ENCODE peak calls at places on chromosomes 3 and 15, in six cellular contexts. A is neural crest cell, Q is dorsolateral prefrontal cortex, Z is mesothelial cell of epicardium, M is GM20000, K is tibial artery. E is an unnamed sample.

GRCh38 chr3:184352149-184352785 is 9.1 kb downstream of the CLCN2 start:
- DNase-seq in A (no peak), Q (no peak), Z (no peak), M (no peak), K (no peak), E (no peak)

GRCh38 chr3:47016086-47016933 is 36.8 kb downstream of the NBEAL2 start:
- DNase-seq in A (no peak), Q (no peak), Z (no peak), M (no peak), K (no peak), E (no peak)

GRCh38 chr3:58661836-58662235 is 4.7 kb downstream of the FAM3D start:
- DNase-seq in A (no peak), Q (no peak), Z (no peak), M (no peak), K (no peak), E (no peak)

GRCh38 chr3:11380314-11380713 is 108.1 kb downstream of the ATG7 start:
- DNase-seq in A (no peak), Q (no peak), Z (no peak), M (no peak), K (no peak), E (no peak)

GRCh38 chr15:75809986-75810750 is 33.1 kb upstream of the UBE2Q2 start:
- DNase-seq in A (no peak), Q (no peak), Z (no peak), M (peak; percentile 34), K (no peak), E (peak; percentile 37)

GRCh38 chr3:71397046-71397445 is 186.5 kb downstream of the FOXP1 start:
- DNase-seq in A (peak; percentile 23), Q (no peak), Z (no peak), M (no peak), K (peak; percentile 36), E (peak; percentile 49)

GRCh38 chr15:40085225-40085624 is 23.5 kb downstream of the BMF start:
- DNase-seq in A (no peak), Q (no peak), Z (no peak), M (no peak), K (no peak), E (no peak)

GRCh38 chr3:52822363-52822762 is 8.1 kb downstream of the ITIH4 start:
- DNase-seq in A (no peak), Q (no peak), Z (no peak), M (no peak), K (no peak), E (no peak)

GRCh38 chr15:59332009-59332408 is 40.7 kb downstream of the MYO1E start:
- DNase-seq in A (no peak), Q (no peak), Z (no peak), M (no peak), K (no peak), E (no peak)

GRCh38 chr15:75694241-75695182 is 18.1 kb downstream of the CSPG4 start:
- DNase-seq in A (peak; percentile 27), Q (peak; percentile 57), Z (no peak), M (peak; percentile 25), K (peak; percentile 87), E (peak; percentile 49)

GRCh38 chr3:124298951-124299350 is 307.0 kb upstream of the ROPN1 start:
- DNase-seq in A (no peak), Q (no peak), Z (no peak), M (no peak), K (no peak), E (no peak)

GRCh38 chr3:40047406-40047805 is 238.0 kb downstream of the MYRIP start:
- DNase-seq in A (no peak), Q (no peak), Z (no peak), M (no peak), K (no peak), E (no peak)

GRCh38 chr3:22450785-22451400 is 699.9 kb upstream of the ZNF385D start:
- DNase-seq in A (no peak), Q (no peak), Z (no peak), M (no peak), K (no peak), E (no peak)

GRCh38 chr3:128486692-128487537 is 6.1 kb downstream of the GATA2 start:
- DNase-seq in A (no peak), Q (no peak), Z (no peak), M (no peak), K (no peak), E (no peak)

GRCh38 chr3:142604940-142605339 is 8.7 kb downstream of the PLS1 start:
- DNase-seq in A (no peak), Q (no peak), Z (no peak), M (no peak), K (no peak), E (no peak)

GRCh38 chr3:110579841-110580550 is 491.6 kb upstream of the NECTIN3 start:
- DNase-seq in A (no peak), Q (no peak), Z (no peak), M (no peak), K (no peak), E (no peak)

GRCh38 chr15:50764331-50765201 is 940 bp downstream of the SPPL2A start:
- DNase-seq in A (no peak), Q (no peak), Z (no peak), M (peak; percentile 76), K (no peak), E (peak; percentile 70)

GRCh38 chr15:84143753-84144314 is 91.7 kb upstream of the GOLGA6L4 start:
- DNase-seq in A (no peak), Q (no peak), Z (no peak), M (peak; percentile 6), K (no peak), E (no peak)

GRCh38 chr15:55535436-55535835 is 27.4 kb upstream of the DNAAF4 start:
- DNase-seq in A (no peak), Q (no peak), Z (no peak), M (no peak), K (no peak), E (no peak)

GRCh38 chr3:143314291-143315093 is 194.9 kb downstream of the CHST2 start:
- DNase-seq in A (no peak), Q (no peak), Z (no peak), M (no peak), K (no peak), E (no peak)

GRCh38 chr3:60414047-60414446 is 837.2 kb downstream of the FHIT start:
- DNase-seq in A (no peak), Q (no peak), Z (no peak), M (no peak), K (no peak), E (no peak)

GRCh38 chr3:143594217-143594616 is 254.1 kb downstream of the SLC9A9 start:
- DNase-seq in A (no peak), Q (no peak), Z (no peak), M (no peak), K (no peak), E (no peak)

GRCh38 chr15:59739557-59740186 is 50.6 kb upstream of the BNIP2 start:
- DNase-seq in A (no peak), Q (no peak), Z (no peak), M (no peak), K (no peak), E (no peak)

GRCh38 chr15:67820992-67821783 is 4.1 kb upstream of the SKOR1 start:
- DNase-seq in A (peak; percentile 67), Q (no peak), Z (peak; percentile 66), M (peak; percentile 81), K (peak; percentile 39), E (peak; percentile 61)

GRCh38 chr3:56915969-56916586 is 114.3 kb upstream of the ARHGEF3 start:
- DNase-seq in A (no peak), Q (no peak), Z (no peak), M (peak; percentile 49), K (peak; percentile 34), E (peak; percentile 90)

DNA sequence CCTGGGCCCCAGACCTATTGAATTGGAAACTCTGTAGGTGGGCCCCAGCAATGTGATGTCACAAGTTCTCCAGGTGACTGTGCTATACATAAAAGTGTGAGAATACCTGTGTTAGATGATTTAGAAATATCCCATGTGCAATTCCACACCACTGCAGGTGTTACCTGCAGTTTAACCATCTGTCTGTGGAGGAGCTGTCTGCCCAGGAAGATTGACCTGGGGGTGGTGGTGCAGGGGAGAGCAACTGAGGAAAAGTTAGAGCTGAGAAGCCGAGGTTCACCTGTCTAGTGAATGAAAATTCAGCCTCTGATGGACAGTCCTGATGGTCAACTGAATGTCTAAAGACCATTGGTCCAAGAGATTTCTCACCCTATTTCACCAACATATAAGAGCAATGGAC is 132.2 kb upstream of the SLC24A5 start:
- DNase-seq in A (no peak), Q (no peak), Z (no peak), M (no peak), K (no peak), E (no peak)
- TF ChIP-seq CTCF in A (no peak), Q (no peak), Z (no peak), M (no peak), K (no peak), E (no peak)

DNA sequence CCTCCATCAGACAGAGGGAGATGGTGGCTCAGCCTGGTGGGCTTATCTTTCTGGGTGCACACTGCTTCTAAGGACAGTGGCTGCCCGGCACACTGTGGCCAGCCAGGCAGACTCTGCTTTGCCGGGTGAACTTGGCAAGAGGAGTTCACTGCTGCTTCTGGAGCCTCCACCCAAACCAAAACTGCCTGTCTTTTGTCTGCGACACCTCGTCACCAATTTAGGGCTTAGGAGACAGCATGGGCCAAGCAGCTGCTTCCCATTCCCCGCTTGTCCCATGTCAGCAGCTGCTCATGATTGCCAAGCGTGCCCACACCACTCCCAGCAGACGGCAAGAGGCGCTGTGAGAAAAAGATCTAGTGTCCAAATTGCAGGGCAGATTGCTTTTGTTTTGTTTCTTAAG is 57.3 kb downstream of the LSM3 start:
- DNase-seq in A (no peak), Q (no peak), Z (no peak), M (no peak), K (no peak), E (no peak)
- TF ChIP-seq CTCF in A (no peak), Q (no peak), Z (no peak), M (no peak), K (no peak), E (no peak)

GRCh38 chr3:195893516-195893915 is 14.8 kb downstream of the TNK2 start:
- DNase-seq in A (no peak), Q (no peak), Z (no peak), M (no peak), K (no peak), E (no peak)

GRCh38 chr3:195893916-195894315 is 14.4 kb downstream of the TNK2 start:
- DNase-seq in A (no peak), Q (no peak), Z (no peak), M (no peak), K (no peak), E (no peak)

GRCh38 chr3:195896361-195897080 is 11.8 kb downstream of the TNK2 start:
- DNase-seq in A (no peak), Q (peak; percentile 69), Z (no peak), M (no peak), K (peak; percentile 37), E (peak; percentile 9)

GRCh38 chr3:195895900-195896360 is 12.4 kb downstream of the TNK2 start:
- DNase-seq in A (peak; percentile 35), Q (no peak), Z (no peak), M (peak; percentile 83), K (peak; percentile 61), E (peak; percentile 77)

GRCh38 chr3:195895078-195895899 is 13.1 kb downstream of the TNK2 start:
- DNase-seq in A (peak; percentile 41), Q (no peak), Z (no peak), M (peak; percentile 90), K (peak; percentile 54), E (peak; percentile 87)
- TF ChIP-seq CTCF in A (no peak), Q (no peak), Z (no peak), M (peak; percentile 47), K (no peak), E (no peak)

DNA sequence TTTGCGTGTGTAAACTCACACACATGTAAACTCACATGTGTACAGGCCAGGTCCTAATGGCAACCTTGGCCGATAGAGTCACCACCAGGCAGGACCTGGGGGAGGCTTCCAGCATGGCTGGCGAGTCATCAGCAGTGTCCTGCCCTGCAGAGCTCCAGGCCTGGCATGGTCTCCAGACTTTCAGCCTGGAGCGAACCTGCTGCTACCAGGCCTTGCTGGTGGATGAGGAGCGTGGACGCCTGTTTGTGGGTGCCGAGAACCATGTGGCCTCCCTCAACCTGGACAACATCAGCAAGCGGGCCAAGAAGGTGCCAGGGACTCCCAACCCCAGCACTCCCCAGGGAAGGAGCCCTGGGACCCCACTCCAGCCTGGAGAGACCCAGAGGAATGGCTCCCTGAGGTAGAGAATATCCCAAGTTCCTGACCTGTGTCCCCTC is 1.0 kb downstream of the SEMA3B start:
- DNase-seq in A (no peak), Q (no peak), Z (no peak), M (no peak), K (no peak), E (no peak)
- TF ChIP-seq CTCF in A (no peak), Q (no peak), Z (no peak), M (no peak), K (no peak), E (no peak)

E was measured in activated CD8-positive, alpha-beta T cell treated with anti-CD3 and anti-CD28 coated beads for 36 hours.